ENCODE peak calls at places on chromosome 9, in ten cellular contexts. N, H, M, B, W, U, X, T, O and D are unnamed samples.

GRCh38 chr9:79769476-79770275 is 197.9 kb downstream of the TLE4 start:
- DNase-seq in H (no peak), X (no peak), N (no peak), B (no peak), M (no peak), O (no peak), T (no peak), U (no peak), W (no peak), D (no peak)

GRCh38 chr9:96192710-96193109 is 109.3 kb downstream of the HSD17B3 start:
- DNase-seq in M (no peak), H (no peak), X (no peak), W (no peak), O (no peak), B (no peak), T (no peak), N (no peak), U (no peak), D (no peak)

GRCh38 chr9:77753183-77753582 is 105.1 kb upstream of the GNA14 start:
- DNase-seq in M (no peak), O (no peak), H (no peak), N (no peak), T (no peak), X (no peak), B (no peak), U (no peak), W (no peak), D (no peak)

GRCh38 chr9:116494815-116495634 is 192.1 kb upstream of the TRIM32 start:
- DNase-seq in N (no peak), T (peak), B (peak), H (peak), O (no peak), W (peak), M (peak), X (no peak), U (no peak), D (no peak)

GRCh38 chr9:85483214-85483613 is 258.5 kb downstream of the AGTPBP1 start:
- DNase-seq in B (no peak), H (no peak), U (no peak), N (no peak), O (peak), T (no peak), X (no peak), W (peak), M (no peak), D (peak)

GRCh38 chr9:122808141-122808540 is 8.2 kb downstream of the OR1K1 start:
- DNase-seq in T (no peak), O (no peak), H (no peak), U (no peak), W (no peak), M (no peak), X (no peak), B (no peak), N (no peak), D (no peak)

GRCh38 chr9:88198346-88198807 is 60.1 kb upstream of the SPATA31C2 start:
- DNase-seq in N (peak), M (peak), W (no peak), B (no peak), O (peak), T (peak), U (no peak), X (no peak), H (peak), D (peak)

GRCh38 chr9:107260437-107261081 is 22.5 kb upstream of the RAD23B start:
- DNase-seq in W (no peak), T (no peak), B (no peak), M (no peak), H (no peak), X (no peak), U (no peak), O (no peak), N (no peak), D (no peak)

GRCh38 chr9:134965421-134965820 is 47.7 kb upstream of the FCN1 start:
- DNase-seq in H (peak), T (peak), M (no peak), X (peak), W (no peak), B (no peak), O (no peak), N (no peak), U (no peak), D (no peak)

GRCh38 chr9:14346301-14346721 is 32.4 kb upstream of the NFIB start:
- DNase-seq in M (no peak), U (no peak), X (no peak), N (no peak), W (no peak), B (no peak), T (no peak), O (no peak), H (no peak), D (no peak)

GRCh38 chr9:69964446-69964845 is 79.2 kb upstream of the MAMDC2 start:
- DNase-seq in N (no peak), W (no peak), B (no peak), T (no peak), U (no peak), X (no peak), H (no peak), O (no peak), M (no peak), D (no peak)

GRCh38 chr9:94864183-94864582 is 137.7 kb downstream of the AOPEP start:
- DNase-seq in T (no peak), N (no peak), X (no peak), H (no peak), W (no peak), B (no peak), M (no peak), U (no peak), O (peak), D (no peak)

GRCh38 chr9:18689881-18690280 is 215.9 kb downstream of the ADAMTSL1 start:
- DNase-seq in O (no peak), T (no peak), W (no peak), H (no peak), B (no peak), N (no peak), M (no peak), X (no peak), U (peak), D (no peak)

GRCh38 chr9:122347348-122348287 is 23.2 kb upstream of the PTGS1 start:
- DNase-seq in H (no peak), M (peak), O (peak), N (no peak), T (no peak), B (no peak), U (peak), X (no peak), W (no peak), D (no peak)

GRCh38 chr9:111036068-111036789 is 2.0 kb downstream of the LPAR1 start:
- DNase-seq in H (peak), W (peak), M (peak), B (peak), X (peak), U (peak), T (peak), N (peak), O (peak), D (peak)

GRCh38 chr9:30673132-30673531 is 1711.3 kb upstream of the ACO1 start:
- DNase-seq in B (no peak), T (no peak), U (no peak), N (no peak), O (no peak), X (no peak), M (no peak), H (no peak), W (no peak), D (peak)

GRCh38 chr9:122936883-122937282 is 3.9 kb upstream of the RABGAP1 start:
- DNase-seq in X (no peak), H (no peak), M (no peak), N (no peak), U (no peak), O (no peak), W (no peak), B (no peak), T (no peak), D (no peak)

GRCh38 chr9:76474419-76474818 is 15.4 kb downstream of the GCNT1 start:
- DNase-seq in H (no peak), M (no peak), X (no peak), U (no peak), B (no peak), W (no peak), O (no peak), N (no peak), T (no peak), D (no peak)

GRCh38 chr9:95143591-95144561 is 173.6 kb downstream of the FANCC start:
- DNase-seq in W (no peak), U (peak), H (peak), O (peak), X (peak), T (peak), N (no peak), M (peak), B (no peak), D (peak)

GRCh38 chr9:123395276-123396006 is 39.4 kb downstream of the CRB2 start:
- DNase-seq in N (no peak), W (no peak), M (no peak), T (no peak), B (no peak), X (no peak), H (no peak), O (no peak), U (no peak), D (no peak)

GRCh38 chr9:121321039-121321503 is 49.0 kb downstream of the STOM start:
- DNase-seq in O (no peak), T (no peak), U (no peak), M (no peak), X (peak), N (peak), W (no peak), H (peak), B (no peak), D (peak)

GRCh38 chr9:134559013-134559412 is 82.6 kb upstream of the COL5A1 start:
- DNase-seq in B (no peak), T (peak), N (no peak), O (no peak), X (peak), M (no peak), H (no peak), U (no peak), W (no peak), D (no peak)

GRCh38 chr9:89448381-89448780 is 49.5 kb downstream of the SEMA4D start:
- DNase-seq in T (no peak), W (no peak), M (no peak), H (no peak), N (no peak), B (no peak), U (no peak), O (no peak), X (no peak), D (no peak)

GRCh38 chr9:80957806-80958205 is 731.5 kb downstream of the TLE1 start:
- DNase-seq in T (no peak), W (no peak), H (no peak), B (no peak), X (no peak), O (no peak), U (no peak), M (no peak), N (peak), D (peak)

GRCh38 chr9:25845867-25846266 is 167.6 kb upstream of the TUSC1 start:
- DNase-seq in X (no peak), U (no peak), T (no peak), O (no peak), B (no peak), N (no peak), M (no peak), W (no peak), H (no peak), D (no peak)

GRCh38 chr9:93577045-93577939 is 908 bp downstream of the PHF2 start:
- DNase-seq in M (peak), W (no peak), N (no peak), B (no peak), T (peak), X (no peak), U (peak), O (no peak), H (peak), D (no peak)

GRCh38 chr9:114227288-114228033 is 72.1 kb downstream of the COL27A1 start:
- DNase-seq in T (no peak), B (no peak), W (no peak), O (no peak), N (no peak), X (no peak), H (no peak), U (no peak), M (no peak), D (no peak)

GRCh38 chr9:82491604-82492003 is 503.0 kb downstream of the SPATA31D1 start:
- DNase-seq in M (no peak), T (no peak), H (no peak), B (no peak), N (no peak), X (no peak), U (peak), W (no peak), O (peak), D (no peak)

GRCh38 chr9:79057576-79057975 is 514.2 kb upstream of the TLE4 start:
- DNase-seq in W (no peak), T (no peak), X (no peak), N (no peak), O (no peak), B (no peak), H (no peak), M (no peak), U (peak), D (peak)

GRCh38 chr9:37992924-37993349 is 76.1 kb downstream of the SHB start:
- DNase-seq in N (no peak), T (no peak), M (no peak), O (no peak), W (no peak), H (no peak), U (no peak), B (no peak), X (no peak), D (no peak)

GRCh38 chr9:18390393-18390792 is 83.6 kb upstream of the ADAMTSL1 start:
- DNase-seq in N (peak), T (no peak), X (no peak), M (no peak), H (peak), O (peak), U (peak), W (no peak), B (no peak), D (peak)

GRCh38 chr9:127946728-127947127 is 9.1 kb upstream of the DPM2 start:
- DNase-seq in X (no peak), H (no peak), U (no peak), W (no peak), B (no peak), O (no peak), M (no peak), N (no peak), T (no peak), D (no peak)
- TF ChIP-seq CTCF in X (no peak), H (no peak), U (no peak), W (no peak), B (no peak), O (no peak), M (no peak), N (no peak), T (no peak), D (no peak)

DNA sequence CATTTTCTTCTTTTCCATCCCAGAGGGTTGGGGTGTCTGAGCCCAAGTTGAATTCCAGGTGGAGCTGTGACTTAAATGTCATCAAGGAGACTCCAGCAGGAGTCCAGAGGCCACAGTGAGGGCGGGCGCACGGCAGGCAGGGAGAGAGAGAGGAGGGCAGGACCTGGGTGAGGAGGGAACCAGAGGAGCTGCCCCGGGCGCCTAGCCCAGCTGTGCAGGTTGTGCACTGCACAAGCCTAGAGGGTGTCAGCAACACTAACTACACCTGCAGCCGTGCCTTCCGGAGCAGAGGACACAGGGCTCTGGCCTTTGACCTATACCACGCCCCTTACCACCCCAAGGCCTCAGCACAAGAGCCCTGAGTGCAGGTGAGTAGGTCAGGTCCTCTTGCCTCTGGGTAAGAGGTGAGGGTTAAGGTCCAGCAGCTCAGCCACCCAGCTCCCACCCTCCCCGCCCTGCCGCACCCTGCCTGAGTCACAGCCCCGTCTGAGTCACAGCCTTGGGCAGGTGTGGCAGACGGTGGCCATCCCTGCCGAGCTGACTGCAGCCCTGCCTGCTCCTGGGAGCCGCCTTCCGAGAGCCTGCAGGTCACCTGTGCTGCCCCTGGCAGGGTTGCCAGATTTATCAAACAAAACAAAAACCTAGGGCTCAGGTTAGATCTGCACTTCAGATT is 6.4 kb upstream of the AGPAT2 start:
- DNase-seq in T (peak), U (no peak), W (peak), O (no peak), H (no peak), M (peak), B (peak), X (no peak), N (no peak), D (peak)
- H3K4me3 ChIP-seq in T (no peak), U (no peak), W (peak), O (no peak), H (no peak), M (no peak), B (no peak), X (no peak), N (no peak), D (no peak)

GRCh38 chr9:112705773-112706427 is 12.0 kb downstream of the INIP start:
- DNase-seq in X (no peak), W (no peak), B (no peak), O (peak), H (peak), N (peak), T (no peak), U (peak), M (no peak), D (peak)
- TF ChIP-seq CTCF in X (no peak), W (no peak), B (peak), O (peak), H (peak), N (peak), T (no peak), U (peak), M (peak), D (peak)

DNA sequence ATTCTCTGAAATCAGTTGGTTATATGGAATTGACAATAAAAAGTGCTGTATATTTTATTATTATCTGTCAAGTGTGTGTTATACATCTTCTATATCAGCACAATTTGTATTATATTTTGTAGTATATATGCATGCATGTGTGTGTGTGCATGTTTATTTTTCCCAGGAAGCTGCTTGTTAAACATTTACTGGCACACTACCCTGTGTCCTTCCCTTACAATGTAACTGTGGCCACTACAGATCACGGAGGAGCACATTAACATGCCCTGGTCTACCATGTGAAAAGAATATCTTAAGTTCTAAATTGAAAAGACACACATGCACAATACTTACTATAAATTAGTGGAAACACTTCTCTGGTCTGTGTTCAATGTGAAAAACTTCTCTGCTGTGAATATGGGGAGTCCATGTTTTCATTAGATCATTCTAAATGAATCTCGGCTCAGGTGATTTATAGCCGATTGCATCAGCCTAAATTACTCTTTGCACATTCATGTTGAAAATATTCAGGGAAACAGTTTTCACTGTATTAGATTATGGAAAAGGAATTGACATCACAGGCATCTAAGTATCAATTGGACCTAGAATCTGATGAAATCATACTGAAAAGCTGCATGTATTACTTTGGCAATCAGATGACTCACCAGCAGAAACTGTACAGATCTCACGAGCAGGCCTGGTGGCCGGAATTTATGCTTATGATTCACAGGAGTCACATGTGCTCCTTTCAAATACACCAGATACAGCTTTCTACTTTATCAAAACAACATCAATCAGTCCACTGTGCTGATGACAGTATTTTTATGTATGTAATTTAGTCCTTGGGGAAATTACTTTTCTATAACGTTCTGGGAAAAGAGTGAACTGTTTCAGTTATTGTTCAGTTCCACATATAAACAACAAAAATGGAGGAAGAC is 39.4 kb downstream of the LURAP1L start:
- DNase-seq in H (peak), B (no peak), M (peak), O (peak), N (peak), W (peak), U (peak), X (peak), T (peak), D (peak)
- H3K4me3 ChIP-seq in H (no peak), B (no peak), M (no peak), O (peak), N (peak), W (peak), U (peak), X (no peak), T (no peak), D (peak)

GRCh38 chr9:10045598-10045997 is 567.2 kb downstream of the PTPRD start:
- DNase-seq in U (no peak), N (no peak), X (no peak), H (no peak), W (no peak), T (no peak), M (no peak), O (peak), B (no peak), D (peak)
- TF ChIP-seq CTCF in U (peak), N (peak), X (no peak), H (no peak), W (no peak), T (no peak), M (peak), O (peak), B (no peak), D (peak)

GRCh38 chr9:129459550-129460322 is 161.2 kb downstream of the C9orf50 start:
- DNase-seq in O (no peak), H (no peak), B (peak), W (no peak), X (peak), M (no peak), U (no peak), T (no peak), N (no peak), D (no peak)

GRCh38 chr9:129458155-129458661 is 162.7 kb downstream of the C9orf50 start:
- DNase-seq in B (no peak), U (no peak), X (no peak), W (no peak), O (no peak), M (no peak), T (peak), H (no peak), N (peak), D (no peak)

GRCh38 chr9:129457325-129457779 is 163.5 kb downstream of the C9orf50 start:
- DNase-seq in U (no peak), T (no peak), M (no peak), N (no peak), W (no peak), H (no peak), B (no peak), O (no peak), X (no peak), D (no peak)

GRCh38 chr9:129460323-129461261 is 160.3 kb downstream of the C9orf50 start:
- DNase-seq in O (peak), U (peak), T (peak), N (peak), M (peak), H (peak), W (peak), X (peak), B (peak), D (peak)

GRCh38 chr9:129458663-129459549 is 162.0 kb downstream of the C9orf50 start:
- DNase-seq in T (peak), W (no peak), M (peak), X (peak), N (peak), O (no peak), B (no peak), U (no peak), H (peak), D (no peak)
- H3K4me3 ChIP-seq in T (peak), W (peak), M (no peak), X (peak), N (no peak), O (no peak), B (peak), U (no peak), H (no peak), D (no peak)

GRCh38 chr9:98538203-98538602 is 170.5 kb downstream of the GABBR2 start:
- DNase-seq in N (no peak), W (no peak), T (no peak), O (no peak), U (no peak), B (no peak), M (no peak), H (no peak), X (no peak), D (no peak)

GRCh38 chr9:98539954-98540353 is 168.8 kb downstream of the GABBR2 start:
- DNase-seq in M (no peak), X (no peak), W (no peak), B (no peak), O (no peak), U (no peak), N (peak), H (no peak), T (no peak), D (peak)

GRCh38 chr9:98533866-98534265 is 174.9 kb downstream of the GABBR2 start:
- DNase-seq in M (no peak), W (no peak), T (no peak), N (no peak), H (no peak), X (no peak), B (no peak), U (no peak), O (no peak), D (no peak)

GRCh38 chr9:98538626-98539031 is 170.1 kb downstream of the GABBR2 start:
- DNase-seq in T (no peak), B (no peak), X (no peak), O (peak), W (no peak), M (no peak), U (peak), H (no peak), N (no peak), D (peak)

GRCh38 chr9:98536542-98537173 is 172.1 kb downstream of the GABBR2 start:
- DNase-seq in N (no peak), U (no peak), B (peak), H (no peak), O (no peak), M (no peak), T (peak), X (no peak), W (no peak), D (no peak)
- TF ChIP-seq CTCF in N (peak), U (peak), B (peak), H (no peak), O (peak), M (no peak), T (no peak), X (no peak), W (peak), D (no peak)

GRCh38 chr9:125759812-125760134 is 12.6 kb downstream of the PBX3 start:
- DNase-seq in O (peak), H (no peak), B (no peak), T (no peak), X (no peak), W (no peak), N (no peak), U (no peak), M (no peak), D (peak)
- H3K4me3 ChIP-seq in O (peak), H (peak), B (peak), T (peak), X (no peak), W (no peak), N (no peak), U (peak), M (no peak), D (peak)